ENCODE peak calls at places on chromosomes 12 and 14, in eight cellular contexts. B, V, T, H, A, Z, U and Y are unnamed samples.
A peak's percentile ranks its signal among the peaks of the same experiment; 100 is the strongest.

GRCh38 chr12:121793501-121793835 is at the start of gene RHOF:
- DNase-seq in U (no peak), V (no peak), T (no peak), H (peak; percentile 68), Z (no peak), A (peak; percentile 48), B (peak; percentile 69), Y (peak; percentile 91)

GRCh38 chr14:74425525-74426201 is 347 bp downstream of the SYNDIG1L start:
- DNase-seq in T (no peak), A (peak; percentile 81), Z (peak; percentile 20), U (no peak), B (peak; percentile 82), V (peak; percentile 8), H (peak; percentile 66), Y (no peak)

GRCh38 chr12:129186952-129187351 is 333.7 kb downstream of the GLT1D1 start:
- DNase-seq in T (no peak), U (no peak), H (no peak), B (no peak), Z (no peak), A (no peak), V (no peak), Y (no peak)

GRCh38 chr12:128474916-128475315 is 207.9 kb downstream of the TMEM132C start:
- DNase-seq in H (no peak), Z (no peak), U (no peak), B (no peak), V (no peak), T (no peak), A (no peak), Y (no peak)

GRCh38 chr12:104433061-104433460 is 23.7 kb upstream of the CHST11 start:
- DNase-seq in B (no peak), V (no peak), T (no peak), Z (no peak), H (no peak), A (no peak), U (no peak), Y (no peak)

GRCh38 chr14:104473244-104473565 is 106.4 kb upstream of the C14orf180 start:
- DNase-seq in U (no peak), A (no peak), T (no peak), H (no peak), Z (no peak), B (peak; percentile 62), V (no peak), Y (no peak)

GRCh38 chr12:95767703-95768102 is 22.9 kb downstream of the NTN4 start:
- DNase-seq in V (no peak), U (no peak), T (peak; percentile 64), Z (no peak), A (no peak), H (no peak), B (no peak), Y (no peak)

GRCh38 chr14:85319101-85319500 is 210.8 kb upstream of the FLRT2 start:
- DNase-seq in V (no peak), Z (no peak), U (no peak), T (no peak), A (no peak), H (no peak), B (no peak), Y (no peak)

GRCh38 chr12:130683811-130684210 is 32.3 kb downstream of the RIMBP2 start:
- DNase-seq in B (no peak), V (no peak), H (no peak), U (no peak), A (no peak), T (no peak), Z (no peak), Y (no peak)

GRCh38 chr14:38839743-38840375 is 263.2 kb downstream of the SEC23A start:
- DNase-seq in H (no peak), A (no peak), B (no peak), T (no peak), Z (no peak), V (peak; percentile 94), U (no peak), Y (no peak)

GRCh38 chr12:66397574-66397973 is 95.3 kb downstream of the HELB start:
- DNase-seq in T (peak; percentile 20), V (no peak), Z (no peak), H (no peak), B (no peak), U (no peak), A (no peak), Y (no peak)

GRCh38 chr14:102819176-102819628 is 42.0 kb downstream of the TRAF3 start:
- DNase-seq in Z (no peak), H (no peak), A (no peak), U (no peak), V (no peak), B (no peak), T (no peak), Y (peak; percentile 75)

GRCh38 chr12:113439606-113440030 is 17.4 kb downstream of the SDSL start:
- DNase-seq in U (no peak), T (peak; percentile 28), B (peak; percentile 85), A (peak; percentile 80), V (peak; percentile 44), Z (peak; percentile 25), H (peak; percentile 42), Y (no peak)

GRCh38 chr14:38065101-38065762 is 142.5 kb upstream of the SSTR1 start:
- DNase-seq in V (no peak), T (no peak), U (no peak), A (no peak), H (no peak), B (no peak), Z (no peak), Y (no peak)

GRCh38 chr14:57212919-57213318 is 55.8 kb downstream of the EXOC5 start:
- DNase-seq in V (no peak), B (no peak), U (no peak), H (no peak), A (no peak), Z (no peak), T (no peak), Y (no peak)

GRCh38 chr14:24317141-24317927 is 6.0 kb downstream of the LTB4R start:
- DNase-seq in V (no peak), Z (no peak), B (no peak), H (no peak), U (no peak), A (no peak), T (peak; percentile 61), Y (no peak)

GRCh38 chr12:100427078-100427477 is 46.6 kb upstream of the NR1H4 start:
- DNase-seq in T (peak; percentile 89), A (no peak), Z (no peak), V (no peak), B (no peak), U (no peak), H (no peak), Y (no peak)

GRCh38 chr12:111438501-111438900 is 32.8 kb downstream of the SH2B3 start:
- DNase-seq in Z (no peak), B (no peak), H (no peak), T (peak; percentile 60), V (peak; percentile 67), A (peak; percentile 4), U (no peak), Y (no peak)

DNA sequence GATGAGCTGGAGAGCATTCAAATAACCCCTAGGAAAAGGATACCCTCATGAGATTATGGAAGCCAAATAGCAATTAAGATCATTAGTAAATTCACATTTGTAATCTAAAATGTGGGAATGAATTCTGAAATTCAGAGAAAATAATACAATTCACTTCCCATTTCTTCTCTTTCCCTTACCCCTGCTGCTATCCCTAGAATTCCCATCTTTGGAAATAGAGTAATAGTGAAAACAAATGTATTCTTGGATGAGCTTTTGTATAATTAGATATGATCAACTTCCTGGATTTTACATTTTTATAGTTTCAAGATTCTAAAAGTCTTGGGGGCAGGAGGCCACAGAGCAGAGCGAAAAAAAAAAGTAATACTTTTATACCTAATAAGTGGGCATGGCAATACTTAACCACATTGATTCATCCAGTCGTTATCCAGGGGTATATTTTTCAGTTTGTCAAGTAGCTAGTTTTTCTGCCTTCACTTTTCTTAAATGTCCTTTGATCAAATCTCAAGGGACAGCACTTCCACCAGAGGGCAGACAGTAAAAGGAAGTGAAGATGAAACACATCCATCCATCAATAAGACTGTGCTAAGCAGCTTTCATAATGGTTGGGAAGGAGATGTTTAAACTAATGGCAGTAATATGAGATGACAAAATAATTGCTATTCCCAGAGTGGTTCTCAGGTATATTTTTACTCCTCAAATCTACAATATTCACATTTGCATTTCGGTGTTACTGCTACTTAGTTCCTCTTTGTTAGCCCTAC is 401.3 kb downstream of the DIO2 start:
- DNase-seq in B (no peak), U (no peak), T (peak; percentile 35), A (no peak), Z (no peak), H (no peak), V (no peak), Y (no peak)
- TF ChIP-seq CTCF in B (no peak), U (peak; percentile 46), T (peak; percentile 31), A (peak; percentile 26), Z (peak; percentile 8), H (no peak), V (no peak), Y (no peak)

GRCh38 chr14:106586098-106586704 is 1059.8 kb downstream of the TMEM121 start:
- DNase-seq in T (no peak), Z (no peak), H (no peak), B (no peak), V (no peak), A (no peak), U (no peak), Y (peak; percentile 20)
- TF ChIP-seq CTCF in T (no peak), Z (peak; percentile 16), H (no peak), B (no peak), V (no peak), A (no peak), U (peak; percentile 29), Y (peak; percentile 83)

GRCh38 chr12:6272300-6273208 is 37.9 kb upstream of the PLEKHG6 start:
- DNase-seq in H (no peak), B (no peak), A (no peak), T (no peak), Z (no peak), U (peak; percentile 14), V (no peak), Y (no peak)

GRCh38 chr12:6271281-6271680 is 39.2 kb upstream of the PLEKHG6 start:
- DNase-seq in B (no peak), U (peak; percentile 5), T (no peak), H (no peak), V (no peak), A (no peak), Z (no peak), Y (no peak)

GRCh38 chr12:6273931-6274687 is 36.4 kb upstream of the PLEKHG6 start:
- DNase-seq in V (peak; percentile 93), A (peak; percentile 57), B (no peak), Z (peak; percentile 73), T (no peak), U (peak; percentile 41), H (no peak), Y (no peak)

GRCh38 chr12:6275609-6276246 is 34.8 kb upstream of the PLEKHG6 start:
- DNase-seq in B (no peak), T (no peak), Z (no peak), V (no peak), H (no peak), A (no peak), U (peak; percentile 13), Y (no peak)

GRCh38 chr12:6273209-6273928 is 37.1 kb upstream of the PLEKHG6 start:
- DNase-seq in B (no peak), H (no peak), A (peak; percentile 37), U (peak; percentile 39), V (no peak), T (no peak), Z (no peak), Y (no peak)
- TF ChIP-seq CTCF in B (no peak), H (no peak), A (no peak), U (no peak), V (peak; percentile 25), T (no peak), Z (no peak), Y (peak; percentile 23)

GRCh38 chr14:67335781-67336180 is 23.8 kb downstream of the ATP6V1D start:
- DNase-seq in U (no peak), H (no peak), A (peak; percentile 18), T (peak; percentile 41), V (peak; percentile 19), Z (no peak), B (no peak), Y (no peak)
- TF ChIP-seq CTCF in U (peak; percentile 30), H (no peak), A (peak; percentile 69), T (peak; percentile 51), V (peak; percentile 19), Z (peak; percentile 15), B (peak; percentile 27), Y (peak; percentile 50)